ENCODE peak calls at places on chromosome 16, in nine cellular contexts. U is fibroblast of mammary gland, M is heart left ventricle, R is BE2C, E is body of pancreas, S is choroid plexus epithelial cell, W is pancreas, H is neural crest cell, P is WTC11. F is an unnamed sample.

GRCh38 chr16:79844603-79845002 is 244.1 kb upstream of the MAF start:
- DNase-seq in U (no peak), M (no peak), R (no peak), E (no peak), S (no peak), W (no peak), H (no peak), P (no peak), F (no peak)

GRCh38 chr16:27389272-27389961 is 12.6 kb upstream of the IL21R start:
- DNase-seq in U (no peak), M (no peak), R (no peak), E (no peak), S (peak; percentile 95), W (no peak), H (no peak), P (no peak), F (peak; percentile 38)

GRCh38 chr16:21159281-21159951 is 942 bp downstream of the LDAF1 start:
- DNase-seq in U (no peak), M (peak; percentile 50), R (no peak), E (peak; percentile 63), S (no peak), W (peak; percentile 76), H (peak; percentile 18), P (peak; percentile 69), F (peak; percentile 52)

GRCh38 chr16:80346160-80346632 is 194.6 kb upstream of the DYNLRB2 start:
- DNase-seq in U (peak; percentile 14), M (no peak), R (no peak), E (no peak), S (peak; percentile 26), W (no peak), H (no peak), P (no peak), F (no peak)

GRCh38 chr16:8572919-8573724 is 17.2 kb downstream of the TMEM114 start:
- DNase-seq in U (peak; percentile 63), M (no peak), R (no peak), E (no peak), S (peak; percentile 82), W (no peak), H (no peak), P (peak; percentile 55), F (no peak)

GRCh38 chr16:26787924-26788323 is 278.8 kb upstream of the C16orf82 start:
- DNase-seq in U (no peak), M (no peak), R (no peak), E (no peak), S (no peak), W (no peak), H (no peak), P (no peak), F (no peak)

GRCh38 chr16:54280751-54281150 is 5.8 kb downstream of the IRX3 start:
- DNase-seq in U (peak; percentile 52), M (no peak), R (no peak), E (no peak), S (peak; percentile 47), W (peak; percentile 27), H (no peak), P (no peak), F (no peak)

GRCh38 chr16:10180771-10181163 is 1.5 kb downstream of the GRIN2A start:
- DNase-seq in U (no peak), M (no peak), R (peak; percentile 53), E (peak; percentile 29), S (no peak), W (peak; percentile 73), H (peak; percentile 70), P (peak; percentile 92), F (peak; percentile 69)

GRCh38 chr16:52494621-52495020 is 52.3 kb downstream of the TOX3 start:
- DNase-seq in U (no peak), M (no peak), R (no peak), E (no peak), S (no peak), W (no peak), H (no peak), P (no peak), F (no peak)

GRCh38 chr16:30805370-30806169 is 18.6 kb upstream of the ZNF629 start:
- DNase-seq in U (peak; percentile 74), M (peak; percentile 89), R (peak; percentile 88), E (peak; percentile 88), S (peak; percentile 80), W (peak; percentile 93), H (peak; percentile 71), P (peak; percentile 79), F (peak; percentile 39)

GRCh38 chr16:84138824-84139627 is 6.0 kb downstream of the HSDL1 start:
- DNase-seq in U (peak; percentile 49), M (no peak), R (no peak), E (no peak), S (peak; percentile 46), W (no peak), H (no peak), P (no peak), F (peak; percentile 76)

GRCh38 chr16:64771273-64771672 is 350.6 kb downstream of the CDH11 start:
- DNase-seq in U (no peak), M (no peak), R (no peak), E (no peak), S (no peak), W (no peak), H (no peak), P (no peak), F (no peak)

GRCh38 chr16:5056347-5056746 is 9.4 kb downstream of the C16orf89 start:
- DNase-seq in U (peak; percentile 27), M (no peak), R (peak; percentile 66), E (no peak), S (peak; percentile 35), W (no peak), H (peak; percentile 33), P (peak; percentile 80), F (peak; percentile 66)

GRCh38 chr16:88991813-88992350 is 14.9 kb upstream of the CBFA2T3 start:
- DNase-seq in U (no peak), M (no peak), R (no peak), E (no peak), S (no peak), W (no peak), H (no peak), P (no peak), F (no peak)
- TF ChIP-seq CTCF in U (no peak), M (no peak), R (no peak), E (no peak), S (no peak), W (no peak), H (no peak), P (no peak), F (no peak)

DNA sequence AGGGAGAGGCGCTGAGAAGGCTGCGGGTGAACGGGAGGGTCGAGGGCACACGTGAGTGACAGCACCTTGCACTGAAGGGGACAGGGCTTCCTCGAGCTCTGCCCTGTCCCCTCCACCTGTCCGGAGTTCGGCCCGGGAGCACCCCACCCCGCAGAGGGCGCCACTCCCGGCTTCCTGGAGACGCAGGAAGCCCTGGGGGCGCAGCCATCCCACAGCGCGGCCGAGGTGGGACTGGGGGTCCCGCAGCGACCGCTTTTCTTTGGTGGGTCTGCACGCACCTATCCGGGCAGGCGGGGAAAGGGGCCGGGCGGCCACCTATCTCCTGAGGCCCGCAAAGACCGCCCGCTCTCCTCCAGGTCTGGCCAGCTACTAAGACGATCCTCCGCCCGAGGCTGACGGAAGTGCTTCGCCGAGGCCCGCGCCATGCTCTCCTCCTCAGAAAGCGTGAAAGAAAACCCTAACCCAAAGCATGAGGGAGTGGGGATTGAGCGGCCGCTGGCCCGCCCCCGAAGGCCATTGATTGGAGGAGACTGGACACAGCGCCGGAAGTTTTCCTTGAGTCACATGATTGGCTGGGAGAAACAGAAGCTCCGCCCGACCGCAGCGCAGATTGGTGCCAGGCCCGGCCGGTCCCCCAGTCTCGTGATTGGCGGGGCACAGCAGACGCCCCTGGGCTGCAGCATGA is 34.4 kb downstream of the DDX19A start:
- DNase-seq in U (peak; percentile 94), M (peak; percentile 97), R (peak; percentile 98), E (peak; percentile 97), S (peak; percentile 98), W (peak; percentile 93), H (peak; percentile 91), P (peak; percentile 98), F (peak; percentile 93)
- TF ChIP-seq CTCF in U (peak; percentile 21), M (peak; percentile 42), R (peak; percentile 37), E (no peak), S (peak; percentile 52), W (no peak), H (peak; percentile 54), P (no peak), F (no peak)

DNA sequence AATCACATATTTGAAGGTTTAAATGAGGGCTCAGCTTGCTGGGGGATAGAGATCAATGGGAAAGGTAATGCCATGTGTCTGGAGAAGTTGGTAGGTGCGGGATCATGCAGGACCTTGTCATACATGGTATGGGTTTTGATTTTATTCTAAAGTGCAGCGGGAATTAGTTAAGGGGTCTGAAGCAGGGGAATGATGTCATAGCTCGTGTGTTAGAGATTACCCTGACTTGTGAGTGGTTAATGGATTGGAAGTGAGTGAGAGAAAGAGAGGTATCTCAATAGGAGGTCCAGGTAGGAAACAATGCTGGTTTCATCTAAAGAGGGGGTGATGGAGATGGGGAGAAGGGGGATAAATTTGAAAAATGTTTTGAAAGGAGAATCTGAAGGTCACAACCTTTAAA is 280.0 kb downstream of the SHISA9 start:
- DNase-seq in U (no peak), M (no peak), R (no peak), E (no peak), S (no peak), W (no peak), H (no peak), P (no peak), F (no peak)
- TF ChIP-seq CTCF in U (no peak), M (no peak), R (no peak), E (no peak), S (no peak), W (no peak), H (no peak), P (no peak), F (no peak)

DNA sequence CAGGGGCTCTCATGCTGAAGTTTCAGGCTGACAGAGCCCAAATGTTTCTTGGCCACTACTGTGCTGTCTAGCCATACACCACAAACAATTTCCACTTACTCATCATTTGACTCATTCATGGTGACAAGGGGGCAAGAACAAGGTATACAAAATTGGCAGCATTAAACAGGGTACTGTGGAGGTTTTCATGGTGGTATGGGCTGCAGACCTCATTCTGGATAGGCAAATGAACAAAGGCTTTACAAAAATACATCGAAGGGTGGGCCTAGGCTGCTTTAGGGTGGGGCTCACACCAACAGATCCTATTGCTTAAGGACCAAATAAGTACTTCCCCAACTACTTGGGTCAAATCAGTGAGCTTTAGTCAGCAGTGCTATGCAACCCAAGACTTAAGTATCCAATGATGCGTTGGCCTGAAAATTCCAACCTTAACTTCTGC is 53.0 kb downstream of the N4BP1 start:
- DNase-seq in U (peak; percentile 88), M (no peak), R (no peak), E (no peak), S (peak; percentile 69), W (no peak), H (no peak), P (no peak), F (no peak)
- TF ChIP-seq CTCF in U (no peak), M (no peak), R (no peak), E (no peak), S (no peak), W (no peak), H (no peak), P (no peak), F (no peak)